ENCODE peak calls at places on chromosomes 7 and 10, in seven cellular contexts. J, Q, O, N, V, G and S are unnamed samples.

GRCh38 chr7:121739465-121739864 is 133.5 kb upstream of the PTPRZ1 start:
- DNase-seq in N (no peak), V (no peak), O (no peak), Q (no peak), G (no peak), J (no peak), S (no peak)

GRCh38 chr10:119933179-119933578 is 40.6 kb downstream of the SEC23IP start:
- DNase-seq in J (no peak), O (no peak), G (no peak), Q (peak), N (no peak), V (peak), S (no peak)

GRCh38 chr7:143126146-143126545 is 5.7 kb upstream of the PIP start:
- DNase-seq in G (no peak), O (no peak), N (no peak), Q (no peak), J (peak), V (no peak), S (no peak)

GRCh38 chr10:112732277-112732891 is 217.7 kb upstream of the TCF7L2 start:
- DNase-seq in O (peak), V (peak), J (no peak), Q (peak), G (no peak), N (no peak), S (no peak)

GRCh38 chr7:77877800-77878199 is 79.2 kb downstream of the PHTF2 start:
- DNase-seq in O (no peak), V (no peak), G (no peak), N (no peak), J (no peak), Q (no peak), S (no peak)

GRCh38 chr7:143085109-143085508 is 33.0 kb downstream of the OR6V1 start:
- DNase-seq in Q (no peak), V (no peak), G (no peak), N (no peak), O (no peak), J (no peak), S (no peak)

GRCh38 chr10:14806318-14806717 is 31.5 kb downstream of the CDNF start:
- DNase-seq in Q (no peak), G (no peak), N (no peak), J (no peak), V (no peak), O (no peak), S (no peak)

GRCh38 chr7:82816272-82816671 is 346.4 kb downstream of the PCLO start:
- DNase-seq in G (no peak), Q (no peak), O (no peak), J (no peak), N (no peak), V (no peak), S (no peak)

GRCh38 chr10:132120734-132121510 is 55.2 kb downstream of the JAKMIP3 start:
- DNase-seq in J (no peak), V (no peak), N (no peak), G (no peak), O (no peak), Q (no peak), S (no peak)

GRCh38 chr10:51302316-51302715 is 228.0 kb downstream of the PRKG1 start:
- DNase-seq in G (no peak), J (no peak), V (no peak), O (no peak), N (no peak), Q (no peak), S (no peak)

GRCh38 chr7:82175319-82175718 is 268.3 kb downstream of the CACNA2D1 start:
- DNase-seq in N (no peak), V (no peak), O (no peak), J (no peak), G (no peak), Q (no peak), S (no peak)

GRCh38 chr10:50426485-50426884 is 175.2 kb upstream of the ASAH2 start:
- DNase-seq in Q (no peak), V (no peak), N (peak), O (no peak), G (peak), J (no peak), S (no peak)

GRCh38 chr7:21221130-21221529 is 206.8 kb upstream of the SP4 start:
- DNase-seq in G (no peak), V (no peak), O (no peak), Q (no peak), J (no peak), N (no peak), S (no peak)

GRCh38 chr10:126185666-126186447 is 202.4 kb downstream of the ADAM12 start:
- DNase-seq in Q (no peak), G (no peak), J (no peak), N (no peak), O (no peak), V (no peak), S (no peak)

GRCh38 chr10:24234784-24235183 is 25.8 kb downstream of the KIAA1217 start:
- DNase-seq in O (no peak), N (no peak), V (no peak), Q (no peak), G (no peak), J (no peak), S (no peak)

GRCh38 chr7:80312139-80312661 is 177.6 kb downstream of the GNAI1 start:
- DNase-seq in G (no peak), N (no peak), J (peak), V (peak), Q (no peak), O (no peak), S (peak)